ENCODE peak calls at places on chromosomes 3 and 15, in four cellular contexts. One of them, this sample, is unnamed.

GRCh38 chr3:19250959-19251610 is 102.8 kb downstream of the KCNH8 start:
- DNase-seq in MG63: no peak
- DNase-seq in activated naive CD8-positive, alpha-beta T cell treated with anti-CD3 and anti-CD28 coated beads for 36 hours: no peak
- DNase-seq in fibroblast of the aortic adventitia: no peak
- DNase-seq in this sample: no peak

GRCh38 chr3:40588406-40588805 is 63.6 kb downstream of the ZNF621 start:
- DNase-seq in fibroblast of the aortic adventitia: no peak
- DNase-seq in activated naive CD8-positive, alpha-beta T cell treated with anti-CD3 and anti-CD28 coated beads for 36 hours: no peak
- DNase-seq in MG63: no peak
- DNase-seq in this sample: no peak

GRCh38 chr3:46524008-46524407 is 26.2 kb downstream of the RTP3 start:
- DNase-seq in fibroblast of the aortic adventitia: no peak
- DNase-seq in MG63: no peak
- DNase-seq in activated naive CD8-positive, alpha-beta T cell treated with anti-CD3 and anti-CD28 coated beads for 36 hours: no peak
- DNase-seq in this sample: no peak

GRCh38 chr3:169948559-169949371 is 17.8 kb upstream of the SEC62 start:
- DNase-seq in activated naive CD8-positive, alpha-beta T cell treated with anti-CD3 and anti-CD28 coated beads for 36 hours: no peak
- DNase-seq in fibroblast of the aortic adventitia: no peak
- DNase-seq in MG63: no peak
- DNase-seq in this sample: no peak

GRCh38 chr3:145678401-145678800 is 482.6 kb downstream of the PLOD2 start:
- DNase-seq in fibroblast of the aortic adventitia: no peak
- DNase-seq in MG63: peak; percentile 4
- DNase-seq in activated naive CD8-positive, alpha-beta T cell treated with anti-CD3 and anti-CD28 coated beads for 36 hours: no peak
- DNase-seq in this sample: peak; percentile 23

GRCh38 chr3:54827766-54828165 is 100.1 kb downstream of the LRTM1 start:
- DNase-seq in MG63: no peak
- DNase-seq in fibroblast of the aortic adventitia: no peak
- DNase-seq in activated naive CD8-positive, alpha-beta T cell treated with anti-CD3 and anti-CD28 coated beads for 36 hours: no peak
- DNase-seq in this sample: no peak

GRCh38 chr3:183247190-183247589 is 5.9 kb upstream of the B3GNT5 start:
- DNase-seq in MG63: no peak
- DNase-seq in fibroblast of the aortic adventitia: no peak
- DNase-seq in activated naive CD8-positive, alpha-beta T cell treated with anti-CD3 and anti-CD28 coated beads for 36 hours: no peak
- DNase-seq in this sample: no peak

GRCh38 chr15:66578286-66578875 is 12.6 kb upstream of the LCTL start:
- DNase-seq in activated naive CD8-positive, alpha-beta T cell treated with anti-CD3 and anti-CD28 coated beads for 36 hours: no peak
- DNase-seq in MG63: peak; percentile 30
- DNase-seq in fibroblast of the aortic adventitia: peak; percentile 72
- DNase-seq in this sample: peak; percentile 54